ENCODE peak calls at places on chromosomes 7 and 10, in eight cellular contexts. O, U, V, Z, H, L, K and D are unnamed samples. For H3K4me1, the result is how much of the 10 kb centered on the place peaks cover.

GRCh38 chr10:70331486-70332268 is 47.9 kb upstream of the NPFFR1 start:
- DNase-seq in K (no peak), U (peak), L (peak), H (peak), V (peak), Z (peak), O (peak), D (peak)

GRCh38 chr10:113129117-113129516 is 179.1 kb downstream of the TCF7L2 start:
- DNase-seq in Z (no peak), O (no peak), V (no peak), H (no peak), L (no peak), U (no peak), K (no peak), D (no peak)

GRCh38 chr7:105613611-105614330 is 32.5 kb upstream of the EFCAB10 start:
- DNase-seq in H (no peak), L (no peak), U (no peak), O (no peak), V (no peak), Z (no peak), K (no peak), D (no peak)

GRCh38 chr10:78335691-78336401 is 302.2 kb downstream of the RPS24 start:
- DNase-seq in O (peak), L (no peak), U (peak), Z (no peak), K (peak), V (peak), H (no peak), D (no peak)

GRCh38 chr7:22732556-22733126 is 5.6 kb downstream of the IL6 start:
- DNase-seq in V (no peak), U (no peak), K (no peak), H (no peak), Z (peak), O (peak), L (no peak), D (no peak)

GRCh38 chr10:105328441-105328840 is 687.4 kb downstream of the SORCS3 start:
- DNase-seq in U (no peak), L (no peak), O (no peak), H (no peak), K (no peak), V (no peak), Z (no peak), D (no peak)

GRCh38 chr10:100897976-100898375 is 14.8 kb upstream of the SLF2 start:
- DNase-seq in L (no peak), O (no peak), K (no peak), H (no peak), Z (no peak), U (no peak), V (no peak), D (no peak)

GRCh38 chr7:4040031-4040928 is 641.8 kb upstream of the FOXK1 start:
- DNase-seq in O (no peak), H (no peak), V (no peak), L (no peak), Z (no peak), U (no peak), K (peak), D (peak)

GRCh38 chr10:127871631-127872010 is 21.1 kb downstream of the CLRN3 start:
- DNase-seq in L (no peak), V (no peak), H (no peak), K (no peak), Z (no peak), U (no peak), O (no peak), D (no peak)

GRCh38 chr7:96640054-96640453 is 69.6 kb downstream of the SEM1 start:
- DNase-seq in H (no peak), O (no peak), K (no peak), U (no peak), Z (no peak), V (no peak), L (no peak), D (no peak)

GRCh38 chr7:50652400-50653115 is 87.4 kb upstream of the DDC start:
- DNase-seq in Z (no peak), O (no peak), H (no peak), K (peak), U (no peak), L (no peak), V (no peak), D (no peak)

GRCh38 chr10:60283397-60283796 is 106.3 kb downstream of the ANK3 start:
- DNase-seq in K (no peak), H (no peak), L (no peak), O (no peak), U (no peak), V (no peak), Z (no peak), D (no peak)

GRCh38 chr7:55128693-55129394 is 110.0 kb downstream of the EGFR start:
- DNase-seq in V (peak), Z (no peak), K (no peak), U (no peak), O (no peak), L (no peak), H (no peak), D (peak)

GRCh38 chr7:21869785-21870402 is 75.8 kb downstream of the CDCA7L start:
- DNase-seq in K (no peak), O (no peak), Z (no peak), H (no peak), U (no peak), L (no peak), V (no peak), D (no peak)

GRCh38 chr10:22805304-22805703 is 90.9 kb upstream of the PIP4K2A start:
- DNase-seq in U (peak), Z (no peak), L (no peak), H (no peak), K (no peak), V (no peak), O (peak), D (no peak)

GRCh38 chr7:67267914-67268313 is 271.3 kb downstream of the TYW1 start:
- DNase-seq in O (no peak), K (no peak), V (no peak), H (no peak), U (no peak), L (no peak), Z (no peak), D (no peak)

GRCh38 chr7:157712666-157713235 is 375.9 kb downstream of the DNAJB6 start:
- DNase-seq in L (peak), Z (no peak), V (no peak), O (no peak), H (no peak), K (peak), U (no peak), D (no peak)

GRCh38 chr10:73837072-73837471 is 25.7 kb upstream of the NDST2 start:
- DNase-seq in O (no peak), V (no peak), K (no peak), L (no peak), Z (no peak), H (no peak), U (no peak), D (no peak)

GRCh38 chr7:2437136-2437535 is 33.7 kb downstream of the CHST12 start:
- DNase-seq in O (no peak), U (no peak), L (no peak), Z (no peak), H (peak), K (no peak), V (no peak), D (no peak)

GRCh38 chr10:24382979-24383663 is 174.2 kb downstream of the KIAA1217 start:
- DNase-seq in Z (no peak), H (peak), K (no peak), O (peak), L (no peak), V (no peak), U (no peak), D (peak)

GRCh38 chr7:141433698-141434097 is 117.5 kb upstream of the AGK start:
- DNase-seq in O (no peak), K (no peak), L (no peak), V (no peak), Z (no peak), U (no peak), H (no peak), D (peak)

GRCh38 chr10:117186832-117187615 is 10.3 kb upstream of the KCNK18 start:
- DNase-seq in L (no peak), H (no peak), O (no peak), V (no peak), Z (peak), K (no peak), U (no peak), D (no peak)

GRCh38 chr10:100827819-100828743 is 82.7 kb downstream of the PAX2 start:
- DNase-seq in V (no peak), O (peak), U (no peak), K (no peak), Z (no peak), H (peak), L (no peak), D (peak)

GRCh38 chr10:4775808-4776207 is 50.2 kb upstream of the AKR1E2 start:
- DNase-seq in Z (no peak), K (no peak), H (no peak), U (no peak), L (no peak), O (no peak), V (no peak), D (no peak)

DNA sequence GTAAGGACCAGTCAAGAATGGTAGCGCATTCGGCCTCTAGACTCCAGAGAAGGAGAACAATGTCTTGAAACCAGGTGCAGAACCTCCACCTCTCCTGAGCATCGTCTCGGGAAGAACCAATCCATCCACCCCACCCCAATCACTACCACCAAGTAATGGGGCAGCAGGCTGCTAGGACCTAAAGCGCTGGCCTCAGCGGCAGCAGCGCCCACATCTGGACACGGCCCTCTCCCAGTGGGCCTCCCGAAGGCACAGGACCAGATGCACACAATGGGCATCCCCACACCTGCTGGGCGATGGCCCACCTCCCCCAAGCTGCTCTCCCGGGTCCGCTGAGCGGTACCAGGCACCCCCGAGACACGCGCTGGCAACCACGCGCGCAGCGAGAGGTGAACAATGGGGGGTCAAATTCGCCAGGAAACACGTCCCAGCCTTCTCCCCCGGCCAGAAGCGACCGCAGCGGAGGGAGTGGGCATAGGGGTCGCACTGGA is 631 bp downstream of the CTTNBP2 start:
- DNase-seq in H (peak), V (peak), L (no peak), O (peak), Z (no peak), U (no peak), K (peak), D (peak)
- H3K4me3 ChIP-seq in H (peak), V (peak), L (no peak), O (peak), Z (no peak), U (peak), K (peak), D (peak)

GRCh38 chr7:28125381-28126046 is 55.1 kb downstream of the JAZF1 start:
- DNase-seq in U (no peak), K (no peak), V (no peak), H (no peak), Z (no peak), L (no peak), O (no peak), D (peak)
- H3K4me1 ChIP-seq in U (under half), K (under half), V (under half), H (under half), Z (under half), L (under half), O (under half), D (half or more)

GRCh38 chr10:89086801-89087513 is 96.4 kb downstream of the FAS start:
- DNase-seq in L (no peak), H (peak), U (no peak), Z (peak), K (peak), V (peak), O (no peak), D (peak)
- H3K4me3 ChIP-seq in L (no peak), H (no peak), U (no peak), Z (no peak), K (no peak), V (no peak), O (no peak), D (no peak)

DNA sequence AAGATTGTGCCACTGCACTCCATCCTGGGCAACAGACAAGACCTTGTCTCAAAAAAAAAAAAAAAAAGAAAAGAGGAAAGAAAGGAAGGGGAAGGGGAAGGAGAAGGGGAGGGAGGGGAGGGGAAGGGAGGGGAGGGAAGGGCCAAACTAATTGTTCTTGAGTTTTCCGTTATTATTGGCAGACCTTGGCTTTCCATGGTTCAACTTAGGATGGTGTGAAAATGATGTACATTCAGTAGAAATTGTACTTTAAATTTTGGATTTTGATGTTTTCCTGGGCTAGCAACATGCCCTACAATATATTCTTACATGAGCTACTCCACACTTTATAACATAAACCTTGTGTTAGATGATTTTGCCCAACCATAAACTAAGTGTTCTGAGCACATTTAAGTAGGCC is 1.2 kb upstream of the TMEM72 start:
- DNase-seq in K (no peak), O (no peak), L (no peak), Z (no peak), H (no peak), V (no peak), U (no peak), D (no peak)
- H3K4me1 ChIP-seq in K (under half), O (under half), L (under half), Z (under half), H (under half), V (under half), U (under half), D (under half)